ENCODE peak calls at places on chromosome 14, in nine cellular contexts. N is left ventricle myocardium superior, I is BJ, A is choroid plexus epithelial cell, W is coronary artery, O is breast epithelium, V is Karpas-422, E is GM23248, B is fibroblast of the aortic adventitia. G is an unnamed sample.

GRCh38 chr14:90239139-90239538 is 17.2 kb upstream of the PSMC1 start:
- DNase-seq in N (no peak), I (no peak), A (peak; percentile 15), W (no peak), O (no peak), V (peak; percentile 57), E (no peak), B (peak; percentile 11), G (no peak)

GRCh38 chr14:31037709-31038221 is 11.6 kb upstream of the STRN3 start:
- DNase-seq in N (no peak), I (no peak), A (no peak), W (no peak), O (no peak), V (no peak), E (no peak), B (no peak), G (no peak)

GRCh38 chr14:68417007-68417659 is 375.7 kb downstream of the ZFP36L1 start:
- DNase-seq in N (no peak), I (no peak), A (no peak), W (no peak), O (no peak), V (no peak), E (no peak), B (no peak), G (no peak)

GRCh38 chr14:34198096-34198495 is 247.2 kb upstream of the EGLN3 start:
- DNase-seq in N (no peak), I (no peak), A (no peak), W (no peak), O (no peak), V (no peak), E (no peak), B (no peak), G (no peak)

GRCh38 chr14:95562892-95563685 is 28.2 kb downstream of the GLRX5 start:
- DNase-seq in N (no peak), I (no peak), A (peak; percentile 69), W (no peak), O (no peak), V (peak; percentile 53), E (peak; percentile 5), B (peak; percentile 63), G (no peak)

GRCh38 chr14:54568821-54569591 is 2.1 kb downstream of the SAMD4A start:
- DNase-seq in N (peak; percentile 47), I (no peak), A (peak; percentile 57), W (peak; percentile 79), O (no peak), V (no peak), E (peak; percentile 77), B (peak; percentile 32), G (no peak)

GRCh38 chr14:33765251-33765650 is 185.6 kb downstream of the EGLN3 start:
- DNase-seq in N (peak; percentile 47), I (no peak), A (peak; percentile 66), W (no peak), O (no peak), V (peak; percentile 86), E (no peak), B (peak; percentile 70), G (no peak)

GRCh38 chr14:91063119-91063518 is 2.7 kb upstream of the RPS6KA5 start:
- DNase-seq in N (no peak), I (no peak), A (no peak), W (no peak), O (no peak), V (peak; percentile 88), E (peak; percentile 2), B (no peak), G (no peak)

GRCh38 chr14:99615497-99616245 is 11.7 kb upstream of the CCDC85C start:
- DNase-seq in N (no peak), I (no peak), A (peak; percentile 21), W (no peak), O (no peak), V (no peak), E (no peak), B (peak; percentile 31), G (no peak)

GRCh38 chr14:67251573-67252226 is 10.5 kb downstream of the PALS1 start:
- DNase-seq in N (no peak), I (no peak), A (peak; percentile 16), W (no peak), O (no peak), V (no peak), E (peak; percentile 41), B (peak; percentile 75), G (no peak)

GRCh38 chr14:72000907-72001306 is 68.7 kb downstream of the RGS6 start:
- DNase-seq in N (peak; percentile 81), I (no peak), A (no peak), W (peak; percentile 76), O (no peak), V (no peak), E (no peak), B (no peak), G (no peak)

GRCh38 chr14:89165189-89165809 is 251.7 kb downstream of the FOXN3 start:
- DNase-seq in N (no peak), I (no peak), A (no peak), W (no peak), O (no peak), V (no peak), E (peak; percentile 12), B (peak; percentile 41), G (no peak)

GRCh38 chr14:25034803-25035681 is 14.9 kb downstream of the STXBP6 start:
- DNase-seq in N (no peak), I (no peak), A (no peak), W (no peak), O (no peak), V (no peak), E (no peak), B (no peak), G (no peak)

GRCh38 chr14:67938046-67938445 is 118.5 kb downstream of the RAD51B start:
- DNase-seq in N (no peak), I (no peak), A (no peak), W (no peak), O (no peak), V (no peak), E (no peak), B (no peak), G (no peak)